ENCODE peak calls at places on chromosomes 6 and 20, in six cellular contexts. Z, M, O, P, F and G are unnamed samples.

GRCh38 chr6:126720326-126720725 is 380.4 kb downstream of the CENPW start:
- DNase-seq in O (no peak), Z (no peak), P (no peak), F (no peak), M (no peak), G (no peak)

GRCh38 chr20:31595654-31596411 is 9.3 kb upstream of the ID1 start:
- DNase-seq in P (no peak), Z (peak), F (peak), O (peak), M (peak), G (peak)

GRCh38 chr6:52233975-52234823 is 10.1 kb downstream of the IL17F start:
- DNase-seq in P (no peak), M (no peak), Z (peak), O (peak), F (no peak), G (no peak)

GRCh38 chr6:30645989-30646388 is 944 bp upstream of the C6orf136 start:
- DNase-seq in P (no peak), Z (no peak), F (no peak), M (no peak), O (no peak), G (no peak)

GRCh38 chr6:150004101-150004782 is 21.1 kb downstream of the RAET1L start:
- DNase-seq in F (no peak), O (no peak), Z (no peak), M (no peak), P (no peak), G (no peak)

GRCh38 chr20:13261460-13262301 is 40.6 kb downstream of the ISM1 start:
- DNase-seq in Z (no peak), P (peak), M (no peak), F (no peak), O (peak), G (peak)

GRCh38 chr6:137832110-137832509 is 34.9 kb upstream of the TNFAIP3 start:
- DNase-seq in F (no peak), Z (peak), P (no peak), O (no peak), M (no peak), G (no peak)

GRCh38 chr20:58711266-58712051 is 18.9 kb downstream of the NPEPL1 start:
- DNase-seq in O (peak), F (peak), M (no peak), Z (no peak), P (no peak), G (no peak)

GRCh38 chr6:151400473-151400872 is 9.1 kb upstream of the ZBTB2 start:
- DNase-seq in M (no peak), O (no peak), P (no peak), Z (peak), F (no peak), G (no peak)

GRCh38 chr6:163263998-163264661 is 150.4 kb upstream of the QKI start:
- DNase-seq in P (peak), O (peak), Z (no peak), F (peak), M (no peak), G (no peak)

GRCh38 chr6:558089-558488 is 98.8 kb downstream of the HUS1B start:
- DNase-seq in F (no peak), Z (no peak), P (no peak), O (no peak), M (no peak), G (no peak)

GRCh38 chr6:91299544-91300491 is 712.9 kb upstream of the MAP3K7 start:
- DNase-seq in P (no peak), Z (no peak), M (peak), O (no peak), F (no peak), G (no peak)

GRCh38 chr6:133774356-133774755 is 114.6 kb upstream of the TCF21 start:
- DNase-seq in M (no peak), Z (no peak), F (no peak), O (no peak), P (no peak), G (no peak)

GRCh38 chr20:2118783-2119182 is 17.2 kb downstream of the STK35 start:
- DNase-seq in O (no peak), P (no peak), F (no peak), M (no peak), Z (peak), G (no peak)

GRCh38 chr6:23559587-23560343 is 566.2 kb upstream of the NRSN1 start:
- DNase-seq in Z (no peak), F (no peak), P (no peak), M (no peak), O (no peak), G (no peak)

GRCh38 chr6:14704383-14705271 is 541.2 kb upstream of the JARID2 start:
- DNase-seq in Z (no peak), M (no peak), O (no peak), F (no peak), P (no peak), G (no peak)

GRCh38 chr6:108921547-108922331 is 73.5 kb downstream of the ARMC2 start:
- DNase-seq in Z (no peak), P (no peak), F (no peak), O (no peak), M (peak), G (no peak)

GRCh38 chr6:88538130-88538706 is 372.1 kb upstream of the CNR1 start:
- DNase-seq in F (no peak), P (no peak), M (no peak), Z (no peak), O (no peak), G (no peak)

GRCh38 chr6:108005961-108006360 is 48.0 kb upstream of the SEC63 start:
- DNase-seq in P (no peak), F (no peak), M (no peak), Z (no peak), O (no peak), G (no peak)

GRCh38 chr6:102680413-102680812 is 1286.9 kb downstream of the GRIK2 start:
- DNase-seq in O (no peak), F (no peak), P (no peak), Z (no peak), M (no peak), G (no peak)

GRCh38 chr6:13411484-13411883 is 75.9 kb downstream of the GFOD1 start:
- DNase-seq in Z (no peak), P (no peak), O (no peak), M (no peak), F (no peak), G (no peak)

GRCh38 chr6:33584700-33585402 is 4.8 kb upstream of the BAK1 start:
- DNase-seq in M (no peak), Z (no peak), P (no peak), F (no peak), O (no peak), G (no peak)

GRCh38 chr6:139010674-139011073 is 17.9 kb upstream of the ABRACL start:
- DNase-seq in O (no peak), Z (peak), M (no peak), P (no peak), F (no peak), G (no peak)

GRCh38 chr6:125471703-125472102 is 169.9 kb upstream of the HDDC2 start:
- DNase-seq in M (no peak), F (no peak), Z (no peak), P (no peak), O (no peak), G (no peak)

GRCh38 chr6:143810745-143811144 is 32.4 kb upstream of the LTV1 start:
- DNase-seq in O (no peak), P (no peak), Z (no peak), M (no peak), F (no peak), G (no peak)

GRCh38 chr20:58161192-58161591 is 67.3 kb downstream of the ANKRD60 start:
- DNase-seq in P (no peak), O (no peak), Z (no peak), M (no peak), F (no peak), G (no peak)

GRCh38 chr20:5887386-5887785 is 62.9 kb downstream of the TRMT6 start:
- DNase-seq in M (no peak), F (no peak), Z (no peak), O (no peak), P (no peak), G (no peak)

GRCh38 chr6:52640170-52640569 is 30.7 kb upstream of the TMEM14A start:
- DNase-seq in M (no peak), F (no peak), P (no peak), O (peak), Z (no peak), G (no peak)

GRCh38 chr6:21678990-21679389 is 85.4 kb downstream of the SOX4 start:
- DNase-seq in Z (peak), M (no peak), F (no peak), O (no peak), P (no peak), G (no peak)

GRCh38 chr6:20098267-20098876 is 113.9 kb downstream of the MBOAT1 start:
- DNase-seq in F (no peak), P (no peak), M (no peak), O (no peak), Z (no peak), G (no peak)

GRCh38 chr6:139436521-139437348 is 62.3 kb upstream of the CITED2 start:
- DNase-seq in F (no peak), Z (peak), M (no peak), O (no peak), P (no peak), G (no peak)

GRCh38 chr6:95574811-95575210 is 2.5 kb upstream of the MANEA start:
- DNase-seq in F (no peak), O (no peak), M (no peak), Z (peak), P (no peak), G (no peak)

DNA sequence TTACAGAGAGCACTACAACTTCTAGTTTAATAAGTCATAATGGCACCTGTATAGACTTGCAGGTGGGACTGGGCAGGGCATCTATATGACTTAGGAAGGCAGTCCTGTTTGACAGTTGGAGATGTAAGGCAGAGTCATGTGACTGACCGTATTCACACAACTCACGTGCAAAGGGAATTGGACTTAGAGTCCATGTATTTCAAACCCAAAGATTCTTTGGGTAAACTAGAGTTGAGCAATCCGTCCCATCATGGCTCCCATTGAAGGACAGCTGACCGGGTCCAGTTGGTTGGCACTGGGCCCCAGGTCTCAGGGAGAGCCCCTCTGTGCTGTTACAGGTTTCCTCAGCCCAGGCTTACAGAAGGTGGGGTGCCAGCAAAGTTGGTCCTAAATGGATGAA is 121.9 kb downstream of the ARID1B start:
- DNase-seq in O (no peak), Z (no peak), F (no peak), P (no peak), M (no peak), G (no peak)
- H3K27ac ChIP-seq in O (no peak), Z (no peak), F (no peak), P (no peak), M (no peak), G (no peak)

GRCh38 chr6:100432136-100432535 is 32.6 kb downstream of the SIM1 start:
- DNase-seq in M (no peak), Z (no peak), F (no peak), P (no peak), O (no peak), G (no peak)

GRCh38 chr6:100433726-100434435 is 30.8 kb downstream of the SIM1 start:
- DNase-seq in P (no peak), O (no peak), F (no peak), M (no peak), Z (no peak), G (no peak)

GRCh38 chr6:100427452-100427851 is 37.3 kb downstream of the SIM1 start:
- DNase-seq in F (no peak), M (no peak), P (no peak), Z (no peak), O (no peak), G (no peak)

GRCh38 chr6:100426689-100427338 is 37.9 kb downstream of the SIM1 start:
- DNase-seq in F (no peak), M (no peak), O (no peak), Z (no peak), P (no peak), G (no peak)

DNA sequence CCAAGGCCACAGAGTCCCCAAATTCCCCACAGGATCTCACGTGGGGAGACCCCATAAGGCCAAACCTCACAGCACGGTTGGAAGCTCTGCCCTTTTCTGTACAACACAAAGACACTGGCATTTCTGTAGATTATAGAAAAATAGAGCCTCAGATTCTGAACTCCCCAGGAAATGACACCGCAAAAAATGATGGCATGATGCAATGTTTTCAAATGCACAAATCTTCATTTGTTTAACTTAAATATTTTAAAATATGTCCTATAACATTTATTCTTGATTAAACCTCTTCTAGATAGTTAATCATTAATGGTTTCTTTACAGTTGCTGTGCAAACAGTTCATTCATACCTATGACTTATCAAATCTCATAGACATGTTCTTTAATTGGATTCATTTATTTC is 33.8 kb downstream of the SIM1 start:
- DNase-seq in F (no peak), Z (no peak), P (no peak), M (no peak), O (no peak), G (no peak)
- H3K27ac ChIP-seq in F (no peak), Z (no peak), P (no peak), M (no peak), O (no peak), G (no peak)

DNA sequence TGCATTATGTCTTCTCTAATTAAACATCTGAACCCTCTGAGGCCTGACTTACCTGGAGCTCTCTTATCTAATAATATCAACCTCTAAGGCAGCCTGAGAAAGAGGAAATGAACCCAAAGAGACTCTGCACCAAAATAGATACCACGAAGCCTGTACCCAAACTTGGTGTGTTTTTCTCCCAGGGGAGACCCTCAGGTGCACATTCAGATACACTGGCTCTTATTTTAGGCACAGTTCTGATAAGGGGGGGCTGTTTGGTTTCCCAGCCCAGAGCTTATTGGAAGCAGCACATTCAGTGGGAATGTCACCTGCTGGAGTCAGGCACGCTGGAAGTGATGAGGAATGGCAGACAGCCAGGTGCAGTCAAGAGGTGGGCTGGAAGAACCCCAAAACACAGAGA is 9.8 kb upstream of the CCR6 start:
- DNase-seq in O (no peak), Z (no peak), M (no peak), P (no peak), F (no peak), G (no peak)
- H3K27ac ChIP-seq in O (no peak), Z (no peak), M (no peak), P (no peak), F (no peak), G (no peak)

GRCh38 chr20:38109657-38110524 is 55.2 kb downstream of the TGM2 start:
- DNase-seq in F (peak), O (no peak), Z (peak), P (no peak), M (no peak), G (peak)
- H3K27ac ChIP-seq in F (peak), O (peak), Z (peak), P (no peak), M (no peak), G (peak)